ENCODE peak calls at places on chromosome 13, in five cellular contexts. One of them, this sample, is unnamed.

GRCh38 chr13:51158923-51159322 is 47.8 kb upstream of the C13orf42 start:
- DNase-seq in HEK293T: no peak
- DNase-seq in H1: peak
- DNase-seq in NT2/D1: no peak
- DNase-seq in GM12878: no peak
- DNase-seq in this sample: no peak

GRCh38 chr13:48969685-48970084 is 6.0 kb upstream of the FNDC3A start:
- DNase-seq in HEK293T: no peak
- DNase-seq in H1: no peak
- DNase-seq in NT2/D1: no peak
- DNase-seq in GM12878: no peak
- DNase-seq in this sample: no peak

GRCh38 chr13:80901111-80902014 is 560.4 kb upstream of the SPRY2 start:
- DNase-seq in HEK293T: no peak
- DNase-seq in H1: no peak
- DNase-seq in NT2/D1: no peak
- DNase-seq in GM12878: no peak
- DNase-seq in this sample: no peak

GRCh38 chr13:60111726-60112125 is 52.0 kb downstream of the DIAPH3 start:
- DNase-seq in HEK293T: no peak
- DNase-seq in H1: no peak
- DNase-seq in NT2/D1: no peak
- DNase-seq in GM12878: no peak
- DNase-seq in this sample: no peak

GRCh38 chr13:107713314-107713713 is 502.0 kb downstream of the LIG4 start:
- DNase-seq in HEK293T: no peak
- DNase-seq in H1: no peak
- DNase-seq in NT2/D1: no peak
- DNase-seq in GM12878: no peak
- DNase-seq in this sample: no peak

GRCh38 chr13:39892731-39893293 is 237.3 kb downstream of the COG6 start:
- DNase-seq in HEK293T: no peak
- DNase-seq in H1: no peak
- DNase-seq in NT2/D1: no peak
- DNase-seq in GM12878: no peak
- DNase-seq in this sample: no peak

GRCh38 chr13:33262069-33262487 is 23.5 kb downstream of the STARD13 start:
- DNase-seq in HEK293T: no peak
- DNase-seq in H1: no peak
- DNase-seq in NT2/D1: no peak
- DNase-seq in GM12878: no peak
- DNase-seq in this sample: peak

GRCh38 chr13:97640236-97640635 is 206.3 kb downstream of the RAP2A start:
- DNase-seq in HEK293T: no peak
- DNase-seq in H1: no peak
- DNase-seq in NT2/D1: no peak
- DNase-seq in GM12878: no peak
- DNase-seq in this sample: no peak

GRCh38 chr13:113756441-113757097 is 2.5 kb upstream of the TMEM255B start:
- DNase-seq in HEK293T: no peak
- DNase-seq in H1: no peak
- DNase-seq in NT2/D1: no peak
- DNase-seq in GM12878: no peak
- DNase-seq in this sample: no peak

GRCh38 chr13:113762075-113762474 is 3.0 kb downstream of the TMEM255B start:
- DNase-seq in HEK293T: no peak
- DNase-seq in H1: no peak
- DNase-seq in NT2/D1: no peak
- DNase-seq in GM12878: no peak
- DNase-seq in this sample: no peak

GRCh38 chr13:113759525-113760137 is 605 bp downstream of the TMEM255B start:
- DNase-seq in HEK293T: peak
- DNase-seq in H1: no peak
- DNase-seq in NT2/D1: no peak
- DNase-seq in GM12878: no peak
- DNase-seq in this sample: no peak

GRCh38 chr13:113761136-113761535 is 2.1 kb downstream of the TMEM255B start:
- DNase-seq in HEK293T: no peak
- DNase-seq in H1: no peak
- DNase-seq in NT2/D1: no peak
- DNase-seq in GM12878: no peak
- DNase-seq in this sample: no peak

DNA sequence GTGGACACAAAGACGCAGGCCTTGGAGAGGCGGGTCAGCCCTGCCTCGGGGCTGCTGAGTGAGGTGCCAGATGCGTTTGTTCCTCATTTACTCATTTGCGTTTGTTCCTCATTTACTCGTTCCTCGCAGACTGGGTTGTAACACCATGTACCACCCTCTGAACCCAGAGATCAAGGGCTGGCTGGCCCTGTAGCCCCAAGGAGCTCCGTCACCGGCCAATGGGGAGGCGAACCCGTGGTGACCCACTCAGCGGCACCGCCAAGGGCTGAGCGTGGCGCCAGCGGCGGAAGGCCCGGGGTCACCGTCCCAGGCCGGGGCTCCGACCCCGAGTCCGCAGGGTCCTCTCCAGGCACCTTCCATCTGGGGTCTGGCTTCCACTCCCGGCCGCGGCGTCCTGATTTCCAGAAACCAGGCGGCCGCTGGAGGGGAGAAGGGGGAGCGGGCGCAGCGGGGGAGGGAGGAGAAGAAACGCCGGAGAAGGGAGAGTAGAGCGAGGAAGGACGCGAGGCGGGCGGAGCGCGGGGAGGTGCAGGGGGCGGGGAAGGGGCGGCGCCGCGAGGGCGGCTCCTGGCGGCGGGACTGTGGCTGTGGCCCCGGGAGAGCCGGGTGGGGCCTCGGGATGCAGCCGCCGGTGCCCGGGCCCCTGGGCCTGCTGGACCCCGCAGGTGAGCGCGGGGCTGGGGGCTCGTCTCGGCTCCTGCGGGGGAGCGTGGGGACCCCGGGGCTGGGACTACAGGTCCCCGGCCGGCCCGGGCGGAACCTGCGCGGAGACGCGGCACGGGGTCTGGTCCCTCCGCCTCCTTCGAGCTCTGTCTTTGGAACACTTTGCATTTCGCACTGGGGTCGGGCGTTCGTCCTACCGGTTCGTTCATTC is at the start of gene TMEM255B:
- DNase-seq in HEK293T: peak
- DNase-seq in H1: peak
- DNase-seq in NT2/D1: peak
- DNase-seq in GM12878: no peak
- DNase-seq in this sample: no peak
- TF ChIP-seq SUZ12 in HEK293T: no peak
- TF ChIP-seq SUZ12 in H1: no peak
- TF ChIP-seq SUZ12 in NT2/D1: no peak
- TF ChIP-seq SUZ12 in GM12878: no peak
- TF ChIP-seq SUZ12 in this sample: no peak

GRCh38 chr13:67229438-67230242 is 496 bp downstream of the PCDH9 start:
- DNase-seq in HEK293T: peak
- DNase-seq in H1: no peak
- DNase-seq in NT2/D1: no peak
- DNase-seq in GM12878: no peak
- DNase-seq in this sample: no peak
- TF ChIP-seq SUZ12 in HEK293T: no peak
- TF ChIP-seq SUZ12 in H1: no peak
- TF ChIP-seq SUZ12 in NT2/D1: no peak
- TF ChIP-seq SUZ12 in GM12878: no peak
- TF ChIP-seq SUZ12 in this sample: no peak

GRCh38 chr13:112711528-112712265 is 21.9 kb downstream of the ATP11A start:
- DNase-seq in HEK293T: peak
- DNase-seq in H1: peak
- DNase-seq in NT2/D1: peak
- DNase-seq in GM12878: no peak
- DNase-seq in this sample: peak
- TF ChIP-seq SUZ12 in HEK293T: no peak
- TF ChIP-seq SUZ12 in H1: no peak
- TF ChIP-seq SUZ12 in NT2/D1: no peak
- TF ChIP-seq SUZ12 in GM12878: no peak
- TF ChIP-seq SUZ12 in this sample: no peak

DNA sequence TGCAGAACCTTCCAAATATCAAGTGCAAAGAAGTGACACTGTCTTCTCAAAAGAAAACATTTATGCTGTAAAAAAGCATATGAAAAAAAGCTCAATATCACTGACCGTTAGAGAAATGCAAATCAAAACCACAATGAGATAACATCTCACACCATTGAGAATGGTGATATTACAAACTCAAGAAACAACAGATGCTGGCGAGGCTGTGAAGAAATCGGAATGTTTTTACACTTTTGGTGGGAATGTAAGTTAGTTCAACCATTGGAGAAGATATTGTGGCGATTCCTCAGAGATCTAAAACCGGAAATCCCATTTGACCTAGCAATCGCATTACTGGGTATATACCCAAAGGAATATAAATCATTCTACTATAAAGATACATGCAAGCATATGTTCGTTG is 620.0 kb downstream of the EFNB2 start:
- DNase-seq in HEK293T: no peak
- DNase-seq in H1: no peak
- DNase-seq in NT2/D1: no peak
- DNase-seq in GM12878: no peak
- DNase-seq in this sample: no peak
- TF ChIP-seq SUZ12 in HEK293T: no peak
- TF ChIP-seq SUZ12 in H1: no peak
- TF ChIP-seq SUZ12 in NT2/D1: no peak
- TF ChIP-seq SUZ12 in GM12878: no peak
- TF ChIP-seq SUZ12 in this sample: no peak

GRCh38 chr13:24671367-24672117 is 8.7 kb upstream of the ATP12A start:
- DNase-seq in HEK293T: peak
- DNase-seq in H1: no peak
- DNase-seq in NT2/D1: peak
- DNase-seq in GM12878: no peak
- DNase-seq in this sample: peak
- TF ChIP-seq SUZ12 in HEK293T: no peak
- TF ChIP-seq SUZ12 in H1: no peak
- TF ChIP-seq SUZ12 in NT2/D1: no peak
- TF ChIP-seq SUZ12 in GM12878: no peak
- TF ChIP-seq SUZ12 in this sample: no peak

GRCh38 chr13:103157034-103157433 is 90.8 kb upstream of the SLC10A2 start:
- DNase-seq in HEK293T: no peak
- DNase-seq in H1: no peak
- DNase-seq in NT2/D1: no peak
- DNase-seq in GM12878: no peak
- DNase-seq in this sample: no peak
- TF ChIP-seq SUZ12 in HEK293T: no peak
- TF ChIP-seq SUZ12 in H1: no peak
- TF ChIP-seq SUZ12 in NT2/D1: no peak
- TF ChIP-seq SUZ12 in GM12878: no peak
- TF ChIP-seq SUZ12 in this sample: no peak

DNA sequence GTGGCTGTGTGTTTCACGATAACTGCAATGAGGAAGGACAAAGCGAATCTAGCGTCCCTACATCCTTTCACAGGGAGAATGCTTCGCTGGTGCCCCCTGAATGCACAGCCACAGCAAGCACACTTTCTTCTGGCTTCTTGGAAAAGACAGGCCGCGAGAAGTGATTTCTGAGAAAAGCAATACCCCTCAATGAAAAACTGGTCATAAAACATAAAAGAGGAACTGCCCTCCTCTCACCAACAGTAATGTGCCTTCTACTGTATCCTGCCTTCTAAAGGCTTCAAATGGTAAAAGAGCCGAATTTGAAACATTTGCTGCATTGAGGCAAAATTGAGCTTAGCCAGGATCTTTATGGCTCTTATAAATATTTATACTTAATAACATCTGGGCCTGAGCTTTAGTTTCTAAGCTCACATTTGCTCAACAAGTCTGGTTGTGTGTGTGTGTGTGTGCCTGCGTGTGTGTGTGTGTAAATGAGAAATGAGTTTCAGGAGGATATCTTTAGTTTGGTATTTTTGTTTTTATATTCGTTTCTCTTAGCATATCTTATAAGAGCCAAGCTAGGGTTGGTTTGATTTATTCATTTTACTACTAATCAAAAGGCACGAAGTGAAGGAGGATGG is 246.1 kb upstream of the MAB21L1 start:
- DNase-seq in HEK293T: no peak
- DNase-seq in H1: no peak
- DNase-seq in NT2/D1: no peak
- DNase-seq in GM12878: no peak
- DNase-seq in this sample: no peak
- TF ChIP-seq SUZ12 in HEK293T: no peak
- TF ChIP-seq SUZ12 in H1: no peak
- TF ChIP-seq SUZ12 in NT2/D1: no peak
- TF ChIP-seq SUZ12 in GM12878: no peak
- TF ChIP-seq SUZ12 in this sample: no peak